ENCODE peak calls at places on chromosomes 2 and 18, in six cellular contexts. One of them, this sample, is unnamed.

GRCh38 chr2:235097196-235097895 is 145.5 kb downstream of the SH3BP4 start:
- DNase-seq in GM23248: no peak
- DNase-seq in A549: no peak
- DNase-seq in hepatocyte: no peak
- DNase-seq in H9: no peak
- DNase-seq in mesenchymal stem cell: no peak
- DNase-seq in this sample: no peak

GRCh38 chr18:26656401-26656943 is 108.1 kb upstream of the KCTD1 start:
- DNase-seq in mesenchymal stem cell: no peak
- DNase-seq in GM23248: no peak
- DNase-seq in hepatocyte: no peak
- DNase-seq in A549: no peak
- DNase-seq in H9: no peak
- DNase-seq in this sample: no peak

GRCh38 chr2:106020821-106021316 is 173.2 kb downstream of the UXS1 start:
- DNase-seq in GM23248: no peak
- DNase-seq in mesenchymal stem cell: no peak
- DNase-seq in A549: no peak
- DNase-seq in H9: no peak
- DNase-seq in hepatocyte: no peak
- DNase-seq in this sample: peak

GRCh38 chr2:58266211-58266610 is 25.1 kb upstream of the FANCL start:
- DNase-seq in mesenchymal stem cell: peak
- DNase-seq in H9: no peak
- DNase-seq in hepatocyte: no peak
- DNase-seq in GM23248: no peak
- DNase-seq in A549: no peak
- DNase-seq in this sample: no peak

GRCh38 chr2:120389036-120389391 is 43.1 kb downstream of the INHBB start:
- DNase-seq in hepatocyte: no peak
- DNase-seq in mesenchymal stem cell: no peak
- DNase-seq in GM23248: no peak
- DNase-seq in A549: no peak
- DNase-seq in H9: peak
- DNase-seq in this sample: no peak

GRCh38 chr2:18630541-18630940 is 41.2 kb upstream of the NT5C1B start:
- DNase-seq in hepatocyte: no peak
- DNase-seq in mesenchymal stem cell: no peak
- DNase-seq in A549: no peak
- DNase-seq in H9: no peak
- DNase-seq in GM23248: peak
- DNase-seq in this sample: no peak

GRCh38 chr2:98869272-98869641 is 66.8 kb downstream of the CRACDL start:
- DNase-seq in GM23248: no peak
- DNase-seq in H9: peak
- DNase-seq in mesenchymal stem cell: no peak
- DNase-seq in hepatocyte: no peak
- DNase-seq in A549: peak
- DNase-seq in this sample: no peak

GRCh38 chr2:2681611-2682295 is 350.7 kb upstream of the MYT1L start:
- DNase-seq in GM23248: no peak
- DNase-seq in hepatocyte: peak
- DNase-seq in A549: no peak
- DNase-seq in H9: no peak
- DNase-seq in mesenchymal stem cell: no peak
- DNase-seq in this sample: no peak

GRCh38 chr2:151258121-151258520 is 3.5 kb downstream of the RBM43 start:
- DNase-seq in GM23248: peak
- DNase-seq in hepatocyte: no peak
- DNase-seq in H9: no peak
- DNase-seq in A549: no peak
- DNase-seq in mesenchymal stem cell: peak
- DNase-seq in this sample: peak

GRCh38 chr2:29014811-29015414 is 33.8 kb downstream of the TOGARAM2 start:
- DNase-seq in mesenchymal stem cell: no peak
- DNase-seq in GM23248: peak
- DNase-seq in A549: no peak
- DNase-seq in H9: no peak
- DNase-seq in hepatocyte: no peak
- DNase-seq in this sample: peak

GRCh38 chr2:6773007-6773693 is 92.6 kb downstream of the CMPK2 start:
- DNase-seq in mesenchymal stem cell: peak
- DNase-seq in GM23248: peak
- DNase-seq in hepatocyte: peak
- DNase-seq in H9: peak
- DNase-seq in A549: peak
- DNase-seq in this sample: peak

GRCh38 chr18:35424356-35424755 is 47.2 kb upstream of the ZNF396 start:
- DNase-seq in mesenchymal stem cell: no peak
- DNase-seq in A549: no peak
- DNase-seq in GM23248: no peak
- DNase-seq in H9: no peak
- DNase-seq in hepatocyte: no peak
- DNase-seq in this sample: no peak

GRCh38 chr2:54149623-54150501 is 34.4 kb downstream of the ACYP2 start:
- DNase-seq in GM23248: peak
- DNase-seq in H9: no peak
- DNase-seq in hepatocyte: no peak
- DNase-seq in A549: no peak
- DNase-seq in mesenchymal stem cell: peak
- DNase-seq in this sample: peak

GRCh38 chr2:8159966-8160603 is 521.8 kb upstream of the ID2 start:
- DNase-seq in A549: no peak
- DNase-seq in H9: no peak
- DNase-seq in GM23248: no peak
- DNase-seq in mesenchymal stem cell: no peak
- DNase-seq in hepatocyte: no peak
- DNase-seq in this sample: no peak

GRCh38 chr2:201952212-201952611 is 81.4 kb upstream of the FZD7 start:
- DNase-seq in H9: peak
- DNase-seq in A549: no peak
- DNase-seq in hepatocyte: peak
- DNase-seq in mesenchymal stem cell: no peak
- DNase-seq in GM23248: no peak
- DNase-seq in this sample: no peak

GRCh38 chr2:171365232-171365631 is 68.6 kb downstream of the METTL8 start:
- DNase-seq in A549: no peak
- DNase-seq in hepatocyte: no peak
- DNase-seq in mesenchymal stem cell: no peak
- DNase-seq in GM23248: no peak
- DNase-seq in H9: no peak
- DNase-seq in this sample: no peak

GRCh38 chr2:159925975-159926374 is 128.0 kb upstream of the CD302 start:
- DNase-seq in mesenchymal stem cell: no peak
- DNase-seq in hepatocyte: no peak
- DNase-seq in A549: no peak
- DNase-seq in GM23248: no peak
- DNase-seq in H9: no peak
- DNase-seq in this sample: no peak

GRCh38 chr2:236843061-236843460 is 242.6 kb upstream of the COPS8 start:
- DNase-seq in mesenchymal stem cell: no peak
- DNase-seq in A549: no peak
- DNase-seq in GM23248: no peak
- DNase-seq in H9: no peak
- DNase-seq in hepatocyte: no peak
- DNase-seq in this sample: no peak

GRCh38 chr2:15363142-15363541 is 198.0 kb downstream of the NBAS start:
- DNase-seq in GM23248: peak
- DNase-seq in H9: no peak
- DNase-seq in A549: peak
- DNase-seq in mesenchymal stem cell: peak
- DNase-seq in hepatocyte: no peak
- DNase-seq in this sample: peak

GRCh38 chr2:224381913-224382647 is 19.8 kb downstream of the FAM124B start:
- DNase-seq in A549: no peak
- DNase-seq in GM23248: no peak
- DNase-seq in hepatocyte: no peak
- DNase-seq in mesenchymal stem cell: no peak
- DNase-seq in H9: no peak
- DNase-seq in this sample: peak

GRCh38 chr2:95707837-95708236 is 116.0 kb downstream of the TRIM43 start:
- DNase-seq in GM23248: no peak
- DNase-seq in H9: no peak
- DNase-seq in A549: no peak
- DNase-seq in hepatocyte: no peak
- DNase-seq in mesenchymal stem cell: no peak
- DNase-seq in this sample: no peak

GRCh38 chr2:56522605-56523089 is 338.9 kb downstream of the CCDC85A start:
- DNase-seq in A549: peak
- DNase-seq in GM23248: peak
- DNase-seq in H9: no peak
- DNase-seq in mesenchymal stem cell: no peak
- DNase-seq in hepatocyte: peak
- DNase-seq in this sample: peak

GRCh38 chr18:37779220-37779619 is 213.6 kb upstream of the CELF4 start:
- DNase-seq in hepatocyte: no peak
- DNase-seq in mesenchymal stem cell: no peak
- DNase-seq in GM23248: no peak
- DNase-seq in A549: no peak
- DNase-seq in H9: no peak
- DNase-seq in this sample: no peak
- H3K4me2 ChIP-seq in hepatocyte: no peak
- H3K4me2 ChIP-seq in mesenchymal stem cell: no peak
- H3K4me2 ChIP-seq in GM23248: no peak
- H3K4me2 ChIP-seq in A549: no peak
- H3K4me2 ChIP-seq in H9: no peak
- H3K4me2 ChIP-seq in this sample: no peak

DNA sequence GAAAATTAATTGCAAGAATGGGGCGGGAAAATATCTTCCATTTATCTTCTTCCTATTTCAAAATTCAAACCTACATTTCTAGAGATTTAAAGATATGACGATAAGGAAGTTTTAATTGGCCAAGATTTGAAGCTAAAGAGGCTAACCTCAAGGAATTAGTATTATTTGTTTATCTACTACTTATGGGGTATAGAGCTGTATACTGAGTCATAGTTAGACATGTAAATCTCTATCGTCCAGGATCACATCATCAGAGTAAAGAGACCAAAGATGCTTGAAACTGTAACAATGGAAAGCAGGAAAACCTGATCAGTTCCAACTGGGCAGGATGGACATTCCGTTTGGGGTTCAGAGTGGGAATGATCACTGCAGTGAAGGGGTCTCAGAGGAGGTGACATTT is 95.2 kb upstream of the KLF7 start:
- DNase-seq in A549: no peak
- DNase-seq in H9: no peak
- DNase-seq in mesenchymal stem cell: peak
- DNase-seq in hepatocyte: no peak
- DNase-seq in GM23248: peak
- DNase-seq in this sample: peak
- H3K4me2 ChIP-seq in A549: no peak
- H3K4me2 ChIP-seq in H9: no peak
- H3K4me2 ChIP-seq in mesenchymal stem cell: no peak
- H3K4me2 ChIP-seq in hepatocyte: no peak
- H3K4me2 ChIP-seq in GM23248: no peak
- H3K4me2 ChIP-seq in this sample: no peak

GRCh38 chr18:13147146-13147545 is 71.4 kb upstream of the LDLRAD4 start:
- DNase-seq in hepatocyte: no peak
- DNase-seq in A549: no peak
- DNase-seq in mesenchymal stem cell: no peak
- DNase-seq in H9: no peak
- DNase-seq in GM23248: no peak
- DNase-seq in this sample: no peak

GRCh38 chr18:13145636-13146190 is 72.8 kb upstream of the LDLRAD4 start:
- DNase-seq in hepatocyte: no peak
- DNase-seq in A549: no peak
- DNase-seq in GM23248: no peak
- DNase-seq in H9: no peak
- DNase-seq in mesenchymal stem cell: no peak
- DNase-seq in this sample: no peak

GRCh38 chr18:13151656-13152055 is 66.9 kb upstream of the LDLRAD4 start:
- DNase-seq in hepatocyte: no peak
- DNase-seq in A549: no peak
- DNase-seq in H9: no peak
- DNase-seq in GM23248: no peak
- DNase-seq in mesenchymal stem cell: no peak
- DNase-seq in this sample: no peak
- H3K4me2 ChIP-seq in hepatocyte: no peak
- H3K4me2 ChIP-seq in A549: no peak
- H3K4me2 ChIP-seq in H9: no peak
- H3K4me2 ChIP-seq in GM23248: no peak
- H3K4me2 ChIP-seq in mesenchymal stem cell: no peak
- H3K4me2 ChIP-seq in this sample: no peak

GRCh38 chr2:230221533-230221932 is 1.7 kb upstream of the SP110 start:
- DNase-seq in hepatocyte: no peak
- DNase-seq in H9: no peak
- DNase-seq in mesenchymal stem cell: no peak
- DNase-seq in A549: no peak
- DNase-seq in GM23248: no peak
- DNase-seq in this sample: no peak

GRCh38 chr2:230217424-230217823 is 2.4 kb downstream of the SP110 start:
- DNase-seq in hepatocyte: no peak
- DNase-seq in A549: no peak
- DNase-seq in GM23248: no peak
- DNase-seq in H9: no peak
- DNase-seq in mesenchymal stem cell: no peak
- DNase-seq in this sample: no peak

GRCh38 chr2:230218411-230218810 is 1.4 kb downstream of the SP110 start:
- DNase-seq in mesenchymal stem cell: no peak
- DNase-seq in H9: no peak
- DNase-seq in A549: no peak
- DNase-seq in hepatocyte: no peak
- DNase-seq in GM23248: peak
- DNase-seq in this sample: no peak

GRCh38 chr2:230220347-230220969 is 674 bp upstream of the SP110 start:
- DNase-seq in GM23248: no peak
- DNase-seq in A549: no peak
- DNase-seq in hepatocyte: no peak
- DNase-seq in mesenchymal stem cell: no peak
- DNase-seq in H9: no peak
- DNase-seq in this sample: no peak

DNA sequence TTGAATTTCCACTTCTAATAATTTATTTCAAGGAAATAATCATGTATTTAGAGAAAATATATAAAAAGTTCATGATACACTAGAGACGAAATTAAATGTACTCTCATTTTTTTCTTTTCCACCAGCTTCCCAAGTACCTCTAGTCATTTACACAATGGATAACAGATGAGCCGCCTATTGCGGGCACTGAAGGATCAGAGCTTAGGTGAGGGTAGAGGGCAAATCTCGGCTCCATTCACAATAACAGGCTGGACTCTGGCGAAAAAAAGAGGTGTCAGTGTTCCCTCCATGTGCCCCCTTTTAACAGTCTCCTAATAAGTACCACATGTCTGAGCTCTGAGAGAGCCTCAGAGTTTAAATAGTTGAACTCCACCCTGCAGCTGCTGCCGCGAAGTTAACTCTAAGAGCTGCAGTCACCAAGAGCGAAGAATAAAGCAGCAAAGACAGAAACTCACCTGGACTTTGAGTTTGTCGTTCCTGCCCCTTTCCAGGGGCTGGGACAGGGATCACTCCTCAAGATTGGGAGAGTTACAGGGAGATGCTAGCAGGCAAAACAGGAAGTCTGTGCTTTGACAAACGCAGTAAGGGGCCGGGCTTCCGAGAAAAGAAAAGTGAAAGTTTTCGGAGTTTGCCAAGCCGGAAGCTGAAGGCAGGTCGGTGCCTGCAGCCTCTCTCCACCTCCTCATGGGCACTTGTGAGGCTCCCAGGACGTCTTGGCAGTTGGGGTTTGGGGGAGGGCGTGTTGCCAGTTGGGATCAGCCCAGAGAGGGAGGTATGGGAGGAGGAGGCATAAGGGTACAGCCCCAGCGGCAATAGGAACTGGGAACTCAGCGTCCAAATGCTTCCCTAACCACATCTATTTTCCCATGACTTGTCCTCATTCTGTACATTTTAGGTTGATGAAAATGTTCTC is at the start of gene SP110:
- DNase-seq in H9: peak
- DNase-seq in mesenchymal stem cell: peak
- DNase-seq in hepatocyte: peak
- DNase-seq in A549: peak
- DNase-seq in GM23248: peak
- DNase-seq in this sample: peak
- H3K4me2 ChIP-seq in H9: peak
- H3K4me2 ChIP-seq in mesenchymal stem cell: peak
- H3K4me2 ChIP-seq in hepatocyte: peak
- H3K4me2 ChIP-seq in A549: peak
- H3K4me2 ChIP-seq in GM23248: peak
- H3K4me2 ChIP-seq in this sample: peak